ENCODE peak calls at places on chromosomes 11 and 22, in eight cellular contexts. A, F, W, G, U, P, I and B are unnamed samples.

GRCh38 chr11:93718057-93718563 is 23.2 kb downstream of the TAF1D start:
- DNase-seq in A (no peak), F (no peak), W (no peak), G (peak), U (peak), P (no peak), I (no peak), B (no peak)

GRCh38 chr22:45329536-45329936 is 19.8 kb downstream of the FAM118A start:
- DNase-seq in A (no peak), F (peak), W (no peak), G (no peak), U (no peak), P (no peak), I (peak), B (no peak)

GRCh38 chr11:955154-956049 is 29.7 kb downstream of the AP2A2 start:
- DNase-seq in A (no peak), F (no peak), W (no peak), G (no peak), U (no peak), P (no peak), I (no peak), B (no peak)

GRCh38 chr22:49733631-49734030 is 94.0 kb downstream of the BRD1 start:
- DNase-seq in A (no peak), F (no peak), W (no peak), G (no peak), U (no peak), P (no peak), I (no peak), B (no peak)

GRCh38 chr11:72406536-72407507 is 27.5 kb downstream of the CLPB start:
- DNase-seq in A (no peak), F (no peak), W (no peak), G (no peak), U (no peak), P (no peak), I (no peak), B (no peak)

GRCh38 chr11:120964857-120965256 is 59.0 kb upstream of the TBCEL start:
- DNase-seq in A (no peak), F (no peak), W (no peak), G (no peak), U (no peak), P (no peak), I (no peak), B (peak)

GRCh38 chr11:77019976-77020591 is 14.1 kb upstream of the B3GNT6 start:
- DNase-seq in A (no peak), F (no peak), W (no peak), G (no peak), U (no peak), P (no peak), I (no peak), B (peak)

GRCh38 chr11:117183724-117184349 is 5.3 kb downstream of the SIDT2 start:
- DNase-seq in A (no peak), F (peak), W (no peak), G (no peak), U (no peak), P (no peak), I (peak), B (no peak)

GRCh38 chr11:10657308-10658271 is 36.0 kb downstream of the IRAG1 start:
- DNase-seq in A (no peak), F (no peak), W (no peak), G (no peak), U (peak), P (no peak), I (no peak), B (peak)

GRCh38 chr22:44755956-44756361 is 3.6 kb downstream of the ARHGAP8 start:
- DNase-seq in A (no peak), F (no peak), W (no peak), G (no peak), U (no peak), P (no peak), I (peak), B (no peak)

GRCh38 chr11:68008381-68009337 is 1.5 kb upstream of the ALDH3B1 start:
- DNase-seq in A (no peak), F (no peak), W (no peak), G (no peak), U (no peak), P (no peak), I (no peak), B (no peak)

GRCh38 chr11:68978931-68979591 is 1.7 kb downstream of the MRGPRD start:
- DNase-seq in A (no peak), F (peak), W (no peak), G (no peak), U (no peak), P (no peak), I (peak), B (no peak)

GRCh38 chr22:20137671-20138416 is 6.2 kb downstream of the ZDHHC8 start:
- DNase-seq in A (no peak), F (no peak), W (no peak), G (no peak), U (no peak), P (no peak), I (no peak), B (no peak)

GRCh38 chr11:35515224-35515623 is 10.2 kb downstream of the PAMR1 start:
- DNase-seq in A (no peak), F (no peak), W (no peak), G (no peak), U (no peak), P (no peak), I (no peak), B (peak)